ENCODE peak calls at places on chromosomes 6 and 20, in five cellular contexts. One of them, this sample, is unnamed.
A peak's percentile ranks its signal among the peaks of the same experiment; 100 is the strongest.

GRCh38 chr20:63627129-63627699 is 313 bp upstream of the GMEB2 start:
- DNase-seq in adrenal gland: peak; percentile 95
- DNase-seq in CD4-positive, alpha-beta T cell: peak; percentile 95
- DNase-seq in CD8-positive, alpha-beta memory T cell: peak; percentile 91
- DNase-seq in OCI-LY7: peak; percentile 97
- DNase-seq in this sample: no peak

GRCh38 chr6:90025418-90026089 is 131.3 kb downstream of the GJA10 start:
- DNase-seq in CD4-positive, alpha-beta T cell: no peak
- DNase-seq in adrenal gland: no peak
- DNase-seq in CD8-positive, alpha-beta memory T cell: no peak
- DNase-seq in OCI-LY7: no peak
- DNase-seq in this sample: no peak

GRCh38 chr6:34112102-34112501 is 33.8 kb downstream of the GRM4 start:
- DNase-seq in OCI-LY7: no peak
- DNase-seq in adrenal gland: no peak
- DNase-seq in CD8-positive, alpha-beta memory T cell: no peak
- DNase-seq in CD4-positive, alpha-beta T cell: no peak
- DNase-seq in this sample: no peak

GRCh38 chr6:14144678-14145113 is 27.1 kb downstream of the CD83 start:
- DNase-seq in adrenal gland: peak; percentile 68
- DNase-seq in OCI-LY7: peak; percentile 80
- DNase-seq in CD4-positive, alpha-beta T cell: peak; percentile 60
- DNase-seq in CD8-positive, alpha-beta memory T cell: peak; percentile 62
- DNase-seq in this sample: peak; percentile 70

GRCh38 chr6:157741321-157741720 is 81.7 kb upstream of the SNX9 start:
- DNase-seq in OCI-LY7: no peak
- DNase-seq in CD4-positive, alpha-beta T cell: no peak
- DNase-seq in adrenal gland: no peak
- DNase-seq in CD8-positive, alpha-beta memory T cell: no peak
- DNase-seq in this sample: no peak

GRCh38 chr20:44211177-44212039 is 837 bp upstream of the OSER1 start:
- DNase-seq in CD4-positive, alpha-beta T cell: no peak
- DNase-seq in CD8-positive, alpha-beta memory T cell: no peak
- DNase-seq in adrenal gland: no peak
- DNase-seq in OCI-LY7: no peak
- DNase-seq in this sample: no peak

GRCh38 chr20:63588641-63589041 is 14.6 kb upstream of the HELZ2 start:
- DNase-seq in adrenal gland: no peak
- DNase-seq in CD4-positive, alpha-beta T cell: no peak
- DNase-seq in OCI-LY7: no peak
- DNase-seq in CD8-positive, alpha-beta memory T cell: no peak
- DNase-seq in this sample: no peak

GRCh38 chr6:113381957-113382356 is 475.2 kb upstream of the MARCKS start:
- DNase-seq in CD4-positive, alpha-beta T cell: no peak
- DNase-seq in adrenal gland: peak; percentile 25
- DNase-seq in CD8-positive, alpha-beta memory T cell: no peak
- DNase-seq in OCI-LY7: peak; percentile 53
- DNase-seq in this sample: no peak

GRCh38 chr6:37784585-37784967 is 35.0 kb upstream of the ZFAND3 start:
- DNase-seq in OCI-LY7: no peak
- DNase-seq in CD4-positive, alpha-beta T cell: no peak
- DNase-seq in adrenal gland: no peak
- DNase-seq in CD8-positive, alpha-beta memory T cell: no peak
- DNase-seq in this sample: no peak

GRCh38 chr20:62014889-62015375 is 50.7 kb downstream of the TAF4 start:
- DNase-seq in adrenal gland: no peak
- DNase-seq in CD4-positive, alpha-beta T cell: no peak
- DNase-seq in OCI-LY7: no peak
- DNase-seq in CD8-positive, alpha-beta memory T cell: no peak
- DNase-seq in this sample: no peak

GRCh38 chr6:142014515-142014914 is 118.2 kb upstream of the GJE1 start:
- DNase-seq in CD8-positive, alpha-beta memory T cell: no peak
- DNase-seq in OCI-LY7: no peak
- DNase-seq in CD4-positive, alpha-beta T cell: no peak
- DNase-seq in adrenal gland: no peak
- DNase-seq in this sample: no peak

GRCh38 chr6:21885532-21886089 is 292.1 kb downstream of the SOX4 start:
- DNase-seq in adrenal gland: no peak
- DNase-seq in OCI-LY7: no peak
- DNase-seq in CD8-positive, alpha-beta memory T cell: no peak
- DNase-seq in CD4-positive, alpha-beta T cell: no peak
- DNase-seq in this sample: no peak

GRCh38 chr6:67615796-67616195 is 1019.3 kb upstream of the ADGRB3 start:
- DNase-seq in CD4-positive, alpha-beta T cell: no peak
- DNase-seq in adrenal gland: no peak
- DNase-seq in OCI-LY7: no peak
- DNase-seq in CD8-positive, alpha-beta memory T cell: no peak
- DNase-seq in this sample: no peak

GRCh38 chr6:34391023-34391485 is 1.4 kb downstream of the NUDT3 start:
- DNase-seq in OCI-LY7: peak; percentile 36
- DNase-seq in adrenal gland: no peak
- DNase-seq in CD8-positive, alpha-beta memory T cell: no peak
- DNase-seq in CD4-positive, alpha-beta T cell: no peak
- DNase-seq in this sample: no peak

GRCh38 chr6:4323322-4323721 is 187.9 kb upstream of the ECI2 start:
- DNase-seq in CD8-positive, alpha-beta memory T cell: no peak
- DNase-seq in OCI-LY7: no peak
- DNase-seq in adrenal gland: no peak
- DNase-seq in CD4-positive, alpha-beta T cell: no peak
- DNase-seq in this sample: no peak

GRCh38 chr6:14540276-14540675 is 422.7 kb downstream of the CD83 start:
- DNase-seq in OCI-LY7: no peak
- DNase-seq in CD4-positive, alpha-beta T cell: no peak
- DNase-seq in adrenal gland: no peak
- DNase-seq in CD8-positive, alpha-beta memory T cell: no peak
- DNase-seq in this sample: no peak

GRCh38 chr6:37309059-37309458 is 44.7 kb upstream of the RNF8 start:
- DNase-seq in CD4-positive, alpha-beta T cell: no peak
- DNase-seq in OCI-LY7: no peak
- DNase-seq in adrenal gland: no peak
- DNase-seq in CD8-positive, alpha-beta memory T cell: no peak
- DNase-seq in this sample: no peak

GRCh38 chr6:39430968-39431523 is 108.5 kb upstream of the KCNK16 start:
- DNase-seq in CD8-positive, alpha-beta memory T cell: no peak
- DNase-seq in adrenal gland: peak; percentile 25
- DNase-seq in OCI-LY7: no peak
- DNase-seq in CD4-positive, alpha-beta T cell: no peak
- DNase-seq in this sample: no peak

GRCh38 chr6:125750692-125751333 is 1.4 kb downstream of the HEY2 start:
- DNase-seq in CD8-positive, alpha-beta memory T cell: no peak
- DNase-seq in adrenal gland: no peak
- DNase-seq in OCI-LY7: no peak
- DNase-seq in CD4-positive, alpha-beta T cell: no peak
- DNase-seq in this sample: no peak

GRCh38 chr20:59567585-59568508 is 36.5 kb upstream of the PHACTR3 start:
- DNase-seq in CD8-positive, alpha-beta memory T cell: no peak
- DNase-seq in CD4-positive, alpha-beta T cell: no peak
- DNase-seq in OCI-LY7: no peak
- DNase-seq in adrenal gland: no peak
- DNase-seq in this sample: no peak

GRCh38 chr6:135411339-135411738 is 86.2 kb downstream of the AHI1 start:
- DNase-seq in CD8-positive, alpha-beta memory T cell: no peak
- DNase-seq in adrenal gland: no peak
- DNase-seq in CD4-positive, alpha-beta T cell: no peak
- DNase-seq in OCI-LY7: peak; percentile 16
- DNase-seq in this sample: no peak

GRCh38 chr6:114133816-114134215 is 162.9 kb upstream of the HDAC2 start:
- DNase-seq in OCI-LY7: no peak
- DNase-seq in adrenal gland: no peak
- DNase-seq in CD8-positive, alpha-beta memory T cell: no peak
- DNase-seq in CD4-positive, alpha-beta T cell: no peak
- DNase-seq in this sample: no peak

GRCh38 chr6:30500421-30501069 is 11.2 kb downstream of the HLA-E start:
- DNase-seq in adrenal gland: no peak
- DNase-seq in CD8-positive, alpha-beta memory T cell: no peak
- DNase-seq in CD4-positive, alpha-beta T cell: no peak
- DNase-seq in OCI-LY7: no peak
- DNase-seq in this sample: no peak

GRCh38 chr6:15644904-15645303 is 17.9 kb downstream of the DTNBP1 start:
- DNase-seq in adrenal gland: no peak
- DNase-seq in OCI-LY7: no peak
- DNase-seq in CD8-positive, alpha-beta memory T cell: no peak
- DNase-seq in CD4-positive, alpha-beta T cell: no peak
- DNase-seq in this sample: no peak
- H3K9me3 ChIP-seq in adrenal gland: peaks cover 13% of the 10 kb centered on the region
- H3K9me3 ChIP-seq in OCI-LY7: peaks cover 17% of the 10 kb centered on the region
- H3K9me3 ChIP-seq in CD8-positive, alpha-beta memory T cell: peaks cover 9% of the 10 kb centered on the region
- H3K9me3 ChIP-seq in CD4-positive, alpha-beta T cell: peaks cover 20% of the 10 kb centered on the region
- H3K9me3 ChIP-seq in this sample: peaks cover 7% of the 10 kb centered on the region

GRCh38 chr6:144153971-144154370 is 3.7 kb downstream of the STX11 start:
- DNase-seq in OCI-LY7: no peak
- DNase-seq in adrenal gland: no peak
- DNase-seq in CD4-positive, alpha-beta T cell: no peak
- DNase-seq in CD8-positive, alpha-beta memory T cell: no peak
- DNase-seq in this sample: no peak

GRCh38 chr6:144152334-144152900 is 2.1 kb downstream of the STX11 start:
- DNase-seq in CD4-positive, alpha-beta T cell: no peak
- DNase-seq in adrenal gland: no peak
- DNase-seq in OCI-LY7: no peak
- DNase-seq in CD8-positive, alpha-beta memory T cell: no peak
- DNase-seq in this sample: no peak

GRCh38 chr6:144155529-144155928 is 5.2 kb downstream of the STX11 start:
- DNase-seq in OCI-LY7: no peak
- DNase-seq in CD4-positive, alpha-beta T cell: no peak
- DNase-seq in CD8-positive, alpha-beta memory T cell: no peak
- DNase-seq in adrenal gland: no peak
- DNase-seq in this sample: no peak

GRCh38 chr6:144151010-144151727 is 852 bp downstream of the STX11 start:
- DNase-seq in OCI-LY7: peak; percentile 5
- DNase-seq in adrenal gland: peak; percentile 24
- DNase-seq in CD8-positive, alpha-beta memory T cell: peak; percentile 40
- DNase-seq in CD4-positive, alpha-beta T cell: peak; percentile 29
- DNase-seq in this sample: no peak

GRCh38 chr6:144153260-144153659 is 2.9 kb downstream of the STX11 start:
- DNase-seq in OCI-LY7: no peak
- DNase-seq in adrenal gland: no peak
- DNase-seq in CD8-positive, alpha-beta memory T cell: no peak
- DNase-seq in CD4-positive, alpha-beta T cell: no peak
- DNase-seq in this sample: no peak
- H3K9me3 ChIP-seq in OCI-LY7: no peaks in the 10 kb centered on the region
- H3K9me3 ChIP-seq in adrenal gland: no peaks in the 10 kb centered on the region
- H3K9me3 ChIP-seq in CD8-positive, alpha-beta memory T cell: no peaks in the 10 kb centered on the region
- H3K9me3 ChIP-seq in CD4-positive, alpha-beta T cell: no peaks in the 10 kb centered on the region
- H3K9me3 ChIP-seq in this sample: no peaks in the 10 kb centered on the region

DNA sequence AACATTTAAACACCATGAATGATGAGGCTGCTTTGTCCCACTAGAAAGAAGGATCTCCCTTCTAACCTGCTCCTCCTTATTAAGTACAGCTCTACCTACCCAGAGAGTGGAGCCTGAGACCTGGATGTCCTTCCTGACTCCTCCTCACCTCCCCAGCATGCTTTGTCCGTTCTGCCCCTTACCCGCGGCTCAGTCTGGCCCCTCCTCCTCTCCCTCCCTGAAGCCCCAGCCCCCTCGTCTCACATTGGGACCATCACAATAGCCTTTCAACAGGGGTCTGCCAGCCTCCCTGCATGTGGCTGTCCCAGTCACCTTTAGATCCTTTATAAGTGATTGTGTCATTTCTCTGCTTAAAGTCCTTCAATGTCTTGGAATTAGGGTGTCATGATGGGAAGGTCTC is 72.5 kb downstream of the DZANK1 start:
- DNase-seq in OCI-LY7: no peak
- DNase-seq in adrenal gland: no peak
- DNase-seq in CD8-positive, alpha-beta memory T cell: no peak
- DNase-seq in CD4-positive, alpha-beta T cell: no peak
- DNase-seq in this sample: no peak
- H3K9me3 ChIP-seq in OCI-LY7: no peaks in the 10 kb centered on the region
- H3K9me3 ChIP-seq in adrenal gland: no peaks in the 10 kb centered on the region
- H3K9me3 ChIP-seq in CD8-positive, alpha-beta memory T cell: no peaks in the 10 kb centered on the region
- H3K9me3 ChIP-seq in CD4-positive, alpha-beta T cell: no peaks in the 10 kb centered on the region
- H3K9me3 ChIP-seq in this sample: no peaks in the 10 kb centered on the region

GRCh38 chr6:150465610-150466009 is 96.8 kb downstream of the IYD start:
- DNase-seq in CD8-positive, alpha-beta memory T cell: no peak
- DNase-seq in adrenal gland: no peak
- DNase-seq in OCI-LY7: no peak
- DNase-seq in CD4-positive, alpha-beta T cell: no peak
- DNase-seq in this sample: no peak

GRCh38 chr6:150470131-150470530 is 101.3 kb downstream of the IYD start:
- DNase-seq in OCI-LY7: no peak
- DNase-seq in CD4-positive, alpha-beta T cell: no peak
- DNase-seq in adrenal gland: no peak
- DNase-seq in CD8-positive, alpha-beta memory T cell: no peak
- DNase-seq in this sample: no peak

GRCh38 chr6:150466196-150466595 is 97.4 kb downstream of the IYD start:
- DNase-seq in CD4-positive, alpha-beta T cell: no peak
- DNase-seq in CD8-positive, alpha-beta memory T cell: no peak
- DNase-seq in OCI-LY7: no peak
- DNase-seq in adrenal gland: no peak
- DNase-seq in this sample: no peak

GRCh38 chr6:150471276-150471675 is 102.5 kb downstream of the IYD start:
- DNase-seq in CD4-positive, alpha-beta T cell: no peak
- DNase-seq in adrenal gland: no peak
- DNase-seq in CD8-positive, alpha-beta memory T cell: no peak
- DNase-seq in OCI-LY7: no peak
- DNase-seq in this sample: no peak
- H3K9me3 ChIP-seq in CD4-positive, alpha-beta T cell: no peaks in the 10 kb centered on the region
- H3K9me3 ChIP-seq in adrenal gland: no peaks in the 10 kb centered on the region
- H3K9me3 ChIP-seq in CD8-positive, alpha-beta memory T cell: no peaks in the 10 kb centered on the region
- H3K9me3 ChIP-seq in OCI-LY7: no peaks in the 10 kb centered on the region
- H3K9me3 ChIP-seq in this sample: no peaks in the 10 kb centered on the region

This sample was measured in T-helper 17 cell.